ENCODE peak calls at places on chromosomes 12 and 14, in ten cellular contexts. E is endothelial cell; D is NCI-H446 treated with DMSO at 0.1 percent for 48 hours; B is fibroblast of lung; V is activated T-helper 1 cell treated with anti-CD3 and anti-CD28 coated beads, Interleukin-2, amount 50 U/mL, for 16 hours; F is activated gamma-delta T cell treated with anti-CD3 and anti-CD28 coated beads, Interleukin-2, amount 50 U/mL, for 16 hours; T is Ammon's horn; X is thoracic aorta; W is activated naive CD4-positive, alpha-beta T cell treated with anti-CD3 and anti-CD28 coated beads, Interleukin-2, amount 10 ng/mL, durations not matched to agents 7 days and 5 days; K is RKO. Y is an unnamed sample.

GRCh38 chr12:117853600-117853999 is 115.2 kb downstream of the KSR2 start:
- DNase-seq in E (no peak), D (no peak), B (peak; percentile 10), V (no peak), F (no peak), T (no peak), X (no peak), W (no peak), K (no peak), Y (no peak)

GRCh38 chr14:98175881-98176280 is 1096.1 kb downstream of the BCL11B start:
- DNase-seq in E (no peak), D (no peak), B (no peak), V (no peak), F (no peak), T (no peak), X (no peak), W (no peak), K (no peak), Y (no peak)

GRCh38 chr12:117284160-117284559 is 77.3 kb downstream of the NOS1 start:
- DNase-seq in E (no peak), D (no peak), B (no peak), V (no peak), F (no peak), T (no peak), X (no peak), W (no peak), K (no peak), Y (no peak)

GRCh38 chr12:117125275-117125613 is 26.0 kb upstream of the TESC start:
- DNase-seq in E (no peak), D (peak; percentile 67), B (peak; percentile 36), V (no peak), F (no peak), T (peak; percentile 81), X (no peak), W (no peak), K (no peak), Y (no peak)

GRCh38 chr12:129848921-129849320 is 54.9 kb downstream of the TMEM132D start:
- DNase-seq in E (no peak), D (no peak), B (peak; percentile 85), V (no peak), F (no peak), T (no peak), X (no peak), W (no peak), K (no peak), Y (no peak)

GRCh38 chr14:105128059-105128458 is 40.5 kb downstream of the JAG2 start:
- DNase-seq in E (no peak), D (no peak), B (peak; percentile 4), V (no peak), F (no peak), T (no peak), X (no peak), W (no peak), K (peak; percentile 3), Y (no peak)

GRCh38 chr14:105379946-105380345 is 18.4 kb upstream of the TEX22 start:
- DNase-seq in E (no peak), D (no peak), B (no peak), V (no peak), F (no peak), T (no peak), X (no peak), W (no peak), K (no peak), Y (no peak)

GRCh38 chr14:104684449-104684821 is 5.0 kb upstream of the INF2 start:
- DNase-seq in E (no peak), D (no peak), B (no peak), V (no peak), F (no peak), T (no peak), X (no peak), W (no peak), K (no peak), Y (no peak)

GRCh38 chr12:96194901-96195844 is 998 bp downstream of the ELK3 start:
- DNase-seq in E (no peak), D (no peak), B (peak; percentile 94), V (peak; percentile 63), F (peak; percentile 63), T (peak; percentile 60), X (no peak), W (peak; percentile 81), K (peak; percentile 93), Y (peak; percentile 82)

GRCh38 chr12:79687711-79688270 is 3.0 kb downstream of the PAWR start:
- DNase-seq in E (no peak), D (no peak), B (no peak), V (no peak), F (no peak), T (no peak), X (no peak), W (no peak), K (peak; percentile 41), Y (no peak)

GRCh38 chr12:132071837-132072384 is 72.2 kb downstream of the DDX51 start:
- DNase-seq in E (no peak), D (no peak), B (no peak), V (no peak), F (no peak), T (no peak), X (no peak), W (no peak), K (peak; percentile 31), Y (no peak)

GRCh38 chr14:35261774-35262173 is 30.4 kb upstream of the PSMA6 start:
- DNase-seq in E (no peak), D (no peak), B (no peak), V (no peak), F (no peak), T (no peak), X (no peak), W (no peak), K (no peak), Y (no peak)

GRCh38 chr14:96629082-96629481 is 126.9 kb downstream of the PAPOLA start:
- DNase-seq in E (no peak), D (no peak), B (no peak), V (no peak), F (no peak), T (no peak), X (no peak), W (no peak), K (no peak), Y (no peak)

GRCh38 chr12:65492997-65493892 is 214.8 kb downstream of the MSRB3 start:
- DNase-seq in E (no peak), D (no peak), B (peak; percentile 51), V (no peak), F (no peak), T (no peak), X (no peak), W (no peak), K (no peak), Y (no peak)

GRCh38 chr12:124352839-124353238 is 57.9 kb downstream of the RFLNA start:
- DNase-seq in E (no peak), D (no peak), B (no peak), V (no peak), F (no peak), T (peak; percentile 24), X (no peak), W (no peak), K (no peak), Y (no peak)

GRCh38 chr12:22121224-22121623 is 75.2 kb downstream of the CMAS start:
- DNase-seq in E (no peak), D (no peak), B (no peak), V (peak; percentile 10), F (peak; percentile 11), T (no peak), X (no peak), W (peak; percentile 50), K (no peak), Y (no peak)

GRCh38 chr12:70785896-70786295 is 134.6 kb downstream of the PTPRR start:
- DNase-seq in E (no peak), D (no peak), B (no peak), V (no peak), F (no peak), T (no peak), X (no peak), W (no peak), K (no peak), Y (no peak)

GRCh38 chr12:96861656-96862055 is 45.4 kb upstream of the NEDD1 start:
- DNase-seq in E (no peak), D (no peak), B (peak; percentile 72), V (no peak), F (no peak), T (peak; percentile 19), X (no peak), W (no peak), K (no peak), Y (no peak)